ENCODE peak calls at places on chromosomes 11 and 22, in eight cellular contexts. One of them, this sample, is unnamed.

GRCh38 chr11:28833169-28833568 is 725.0 kb downstream of the METTL15 start:
- DNase-seq in BJ: no peak
- DNase-seq in CD4-positive, alpha-beta T cell: no peak
- DNase-seq in NB4: no peak
- DNase-seq in GM12865: no peak
- DNase-seq in psoas muscle: no peak
- DNase-seq in GM12878: no peak
- DNase-seq in dorsolateral prefrontal cortex: no peak
- DNase-seq in this sample: no peak

GRCh38 chr11:68692115-68692514 is 7.8 kb downstream of the GAL start:
- DNase-seq in BJ: no peak
- DNase-seq in NB4: no peak
- DNase-seq in CD4-positive, alpha-beta T cell: no peak
- DNase-seq in GM12865: no peak
- DNase-seq in GM12878: no peak
- DNase-seq in psoas muscle: no peak
- DNase-seq in dorsolateral prefrontal cortex: no peak
- DNase-seq in this sample: no peak

GRCh38 chr11:2379471-2380174 is 2.5 kb downstream of the CD81 start:
- DNase-seq in dorsolateral prefrontal cortex: no peak
- DNase-seq in BJ: no peak
- DNase-seq in CD4-positive, alpha-beta T cell: no peak
- DNase-seq in NB4: no peak
- DNase-seq in psoas muscle: peak; percentile 55
- DNase-seq in GM12865: no peak
- DNase-seq in GM12878: no peak
- DNase-seq in this sample: no peak

GRCh38 chr22:47782461-47783075 is 1020.1 kb downstream of the TBC1D22A start:
- DNase-seq in NB4: no peak
- DNase-seq in BJ: no peak
- DNase-seq in CD4-positive, alpha-beta T cell: no peak
- DNase-seq in GM12865: no peak
- DNase-seq in dorsolateral prefrontal cortex: no peak
- DNase-seq in psoas muscle: no peak
- DNase-seq in GM12878: no peak
- DNase-seq in this sample: no peak

GRCh38 chr11:12842933-12843636 is 166.0 kb upstream of the RASSF10 start:
- DNase-seq in NB4: no peak
- DNase-seq in GM12878: no peak
- DNase-seq in CD4-positive, alpha-beta T cell: no peak
- DNase-seq in psoas muscle: no peak
- DNase-seq in dorsolateral prefrontal cortex: no peak
- DNase-seq in BJ: no peak
- DNase-seq in GM12865: peak; percentile 48
- DNase-seq in this sample: no peak

GRCh38 chr11:69320756-69321741 is 27.1 kb downstream of the MYEOV start:
- DNase-seq in CD4-positive, alpha-beta T cell: no peak
- DNase-seq in dorsolateral prefrontal cortex: no peak
- DNase-seq in GM12865: no peak
- DNase-seq in BJ: no peak
- DNase-seq in NB4: no peak
- DNase-seq in psoas muscle: no peak
- DNase-seq in GM12878: no peak
- DNase-seq in this sample: no peak

GRCh38 chr11:30422389-30422788 is 99.5 kb downstream of the ARL14EP start:
- DNase-seq in dorsolateral prefrontal cortex: no peak
- DNase-seq in GM12865: no peak
- DNase-seq in CD4-positive, alpha-beta T cell: no peak
- DNase-seq in BJ: no peak
- DNase-seq in psoas muscle: no peak
- DNase-seq in GM12878: no peak
- DNase-seq in NB4: no peak
- DNase-seq in this sample: no peak

GRCh38 chr11:69891421-69892236 is 72.4 kb upstream of the FGF3 start:
- DNase-seq in GM12865: no peak
- DNase-seq in dorsolateral prefrontal cortex: no peak
- DNase-seq in BJ: no peak
- DNase-seq in CD4-positive, alpha-beta T cell: no peak
- DNase-seq in NB4: no peak
- DNase-seq in GM12878: no peak
- DNase-seq in psoas muscle: peak; percentile 48
- DNase-seq in this sample: no peak

GRCh38 chr11:102046841-102047240 is 396 bp upstream of the CFAP300 start:
- DNase-seq in CD4-positive, alpha-beta T cell: no peak
- DNase-seq in NB4: no peak
- DNase-seq in GM12865: no peak
- DNase-seq in dorsolateral prefrontal cortex: no peak
- DNase-seq in GM12878: no peak
- DNase-seq in psoas muscle: no peak
- DNase-seq in BJ: peak; percentile 31
- DNase-seq in this sample: no peak

GRCh38 chr11:48538991-48539390 is 50.4 kb downstream of the OR4A47 start:
- DNase-seq in GM12865: no peak
- DNase-seq in BJ: no peak
- DNase-seq in psoas muscle: no peak
- DNase-seq in CD4-positive, alpha-beta T cell: no peak
- DNase-seq in GM12878: no peak
- DNase-seq in NB4: no peak
- DNase-seq in dorsolateral prefrontal cortex: no peak
- DNase-seq in this sample: no peak

GRCh38 chr11:41799747-41800146 is 340.3 kb upstream of the LRRC4C start:
- DNase-seq in GM12878: no peak
- DNase-seq in CD4-positive, alpha-beta T cell: no peak
- DNase-seq in BJ: no peak
- DNase-seq in psoas muscle: no peak
- DNase-seq in dorsolateral prefrontal cortex: no peak
- DNase-seq in NB4: no peak
- DNase-seq in GM12865: no peak
- DNase-seq in this sample: no peak

GRCh38 chr11:108592591-108593213 is 866 bp downstream of the EXPH5 start:
- DNase-seq in psoas muscle: no peak
- DNase-seq in dorsolateral prefrontal cortex: no peak
- DNase-seq in GM12865: peak; percentile 34
- DNase-seq in CD4-positive, alpha-beta T cell: no peak
- DNase-seq in GM12878: no peak
- DNase-seq in BJ: no peak
- DNase-seq in NB4: peak; percentile 15
- DNase-seq in this sample: no peak

GRCh38 chr11:44914105-44914504 is 36.6 kb downstream of the TP53I11 start:
- DNase-seq in psoas muscle: no peak
- DNase-seq in BJ: no peak
- DNase-seq in CD4-positive, alpha-beta T cell: no peak
- DNase-seq in GM12878: no peak
- DNase-seq in NB4: no peak
- DNase-seq in GM12865: no peak
- DNase-seq in dorsolateral prefrontal cortex: no peak
- DNase-seq in this sample: no peak

GRCh38 chr22:36327922-36328551 is 59.7 kb downstream of the MYH9 start:
- DNase-seq in psoas muscle: no peak
- DNase-seq in NB4: no peak
- DNase-seq in GM12878: no peak
- DNase-seq in CD4-positive, alpha-beta T cell: no peak
- DNase-seq in GM12865: no peak
- DNase-seq in dorsolateral prefrontal cortex: peak; percentile 53
- DNase-seq in BJ: no peak
- DNase-seq in this sample: no peak

GRCh38 chr11:121444508-121444907 is 7.6 kb upstream of the SORL1 start:
- DNase-seq in CD4-positive, alpha-beta T cell: no peak
- DNase-seq in BJ: no peak
- DNase-seq in NB4: no peak
- DNase-seq in psoas muscle: no peak
- DNase-seq in GM12878: no peak
- DNase-seq in dorsolateral prefrontal cortex: no peak
- DNase-seq in GM12865: no peak
- DNase-seq in this sample: no peak

GRCh38 chr11:121445071-121445768 is 6.9 kb upstream of the SORL1 start:
- DNase-seq in BJ: no peak
- DNase-seq in GM12878: no peak
- DNase-seq in GM12865: no peak
- DNase-seq in psoas muscle: no peak
- DNase-seq in CD4-positive, alpha-beta T cell: no peak
- DNase-seq in NB4: no peak
- DNase-seq in dorsolateral prefrontal cortex: no peak
- DNase-seq in this sample: no peak

GRCh38 chr11:121449123-121449522 is 3.0 kb upstream of the SORL1 start:
- DNase-seq in NB4: peak; percentile 34
- DNase-seq in CD4-positive, alpha-beta T cell: no peak
- DNase-seq in dorsolateral prefrontal cortex: no peak
- DNase-seq in BJ: no peak
- DNase-seq in psoas muscle: no peak
- DNase-seq in GM12865: peak; percentile 44
- DNase-seq in GM12878: no peak
- DNase-seq in this sample: no peak

GRCh38 chr11:121448431-121448941 is 3.6 kb upstream of the SORL1 start:
- DNase-seq in NB4: peak; percentile 67
- DNase-seq in GM12865: peak; percentile 75
- DNase-seq in dorsolateral prefrontal cortex: no peak
- DNase-seq in BJ: no peak
- DNase-seq in psoas muscle: no peak
- DNase-seq in GM12878: no peak
- DNase-seq in CD4-positive, alpha-beta T cell: no peak
- DNase-seq in this sample: no peak

DNA sequence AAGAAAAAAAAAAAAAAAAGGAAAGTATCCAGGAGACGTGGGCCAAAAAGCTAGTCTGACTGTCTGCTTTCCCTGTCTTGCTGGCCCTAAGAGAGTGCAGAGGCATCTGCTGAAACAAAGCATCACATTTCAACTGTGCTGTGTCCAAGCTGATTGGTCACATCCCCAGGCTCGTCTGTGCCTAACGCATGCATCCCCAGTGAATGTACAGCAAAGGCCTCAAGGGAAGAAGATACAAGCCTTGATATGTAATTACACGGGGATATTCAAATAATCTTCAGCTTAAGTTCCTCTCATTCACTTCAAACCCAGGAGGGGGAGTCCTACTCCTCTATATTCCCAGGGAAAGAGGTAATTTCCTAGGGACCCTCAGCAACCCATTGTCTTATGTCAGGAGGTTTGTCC is 5.4 kb upstream of the SORL1 start:
- DNase-seq in NB4: peak; percentile 64
- DNase-seq in GM12878: no peak
- DNase-seq in dorsolateral prefrontal cortex: no peak
- DNase-seq in GM12865: peak; percentile 64
- DNase-seq in BJ: no peak
- DNase-seq in psoas muscle: no peak
- DNase-seq in CD4-positive, alpha-beta T cell: no peak
- DNase-seq in this sample: no peak
- TF ChIP-seq CTCF in NB4: no peak
- TF ChIP-seq CTCF in GM12878: no peak
- TF ChIP-seq CTCF in dorsolateral prefrontal cortex: peak; percentile 38
- TF ChIP-seq CTCF in GM12865: peak; percentile 3
- TF ChIP-seq CTCF in BJ: peak; percentile 30
- TF ChIP-seq CTCF in psoas muscle: no peak
- TF ChIP-seq CTCF in CD4-positive, alpha-beta T cell: no peak
- TF ChIP-seq CTCF in this sample: peak; percentile 28

GRCh38 chr11:117145393-117145761 is 1.3 kb downstream of the PAFAH1B2 start:
- DNase-seq in CD4-positive, alpha-beta T cell: no peak
- DNase-seq in GM12865: peak; percentile 31
- DNase-seq in BJ: no peak
- DNase-seq in dorsolateral prefrontal cortex: no peak
- DNase-seq in psoas muscle: no peak
- DNase-seq in GM12878: no peak
- DNase-seq in NB4: peak; percentile 69
- DNase-seq in this sample: no peak
- TF ChIP-seq CTCF in CD4-positive, alpha-beta T cell: no peak
- TF ChIP-seq CTCF in GM12865: peak; percentile 7
- TF ChIP-seq CTCF in BJ: peak; percentile 20
- TF ChIP-seq CTCF in dorsolateral prefrontal cortex: no peak
- TF ChIP-seq CTCF in psoas muscle: no peak
- TF ChIP-seq CTCF in GM12878: no peak
- TF ChIP-seq CTCF in NB4: no peak
- TF ChIP-seq CTCF in this sample: peak; percentile 9

GRCh38 chr11:122628691-122629555 is 26.6 kb upstream of the UBASH3B start:
- DNase-seq in BJ: no peak
- DNase-seq in dorsolateral prefrontal cortex: peak; percentile 76
- DNase-seq in GM12865: peak; percentile 58
- DNase-seq in CD4-positive, alpha-beta T cell: peak; percentile 63
- DNase-seq in NB4: peak; percentile 86
- DNase-seq in GM12878: no peak
- DNase-seq in psoas muscle: peak; percentile 64
- DNase-seq in this sample: no peak
- TF ChIP-seq CTCF in BJ: peak; percentile 93
- TF ChIP-seq CTCF in dorsolateral prefrontal cortex: peak; percentile 85
- TF ChIP-seq CTCF in GM12865: peak; percentile 75
- TF ChIP-seq CTCF in CD4-positive, alpha-beta T cell: peak; percentile 65
- TF ChIP-seq CTCF in NB4: peak; percentile 98
- TF ChIP-seq CTCF in GM12878: peak; percentile 81
- TF ChIP-seq CTCF in psoas muscle: peak; percentile 63
- TF ChIP-seq CTCF in this sample: peak; percentile 57

DNA sequence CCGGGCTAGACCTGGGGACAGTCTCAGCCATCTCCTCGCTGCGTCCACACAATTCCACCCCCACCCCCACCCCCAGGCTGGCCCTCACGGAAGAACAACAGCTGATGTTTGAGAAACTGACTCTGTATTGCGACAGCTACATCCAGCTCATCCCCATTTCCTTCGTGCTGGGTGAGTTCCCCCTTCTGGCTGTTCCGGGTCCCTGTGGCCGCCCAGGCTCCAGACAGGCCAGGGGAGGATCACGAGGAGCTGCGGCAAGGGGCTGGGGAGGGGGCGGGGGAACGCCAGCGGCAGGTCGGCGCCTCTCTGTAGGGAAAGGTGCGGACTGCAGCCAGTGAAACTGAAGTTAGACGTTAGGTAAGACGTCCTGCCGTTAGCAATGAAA is 4.9 kb downstream of the BEST1 start:
- DNase-seq in BJ: peak; percentile 48
- DNase-seq in psoas muscle: peak; percentile 80
- DNase-seq in dorsolateral prefrontal cortex: peak; percentile 39
- DNase-seq in GM12865: no peak
- DNase-seq in GM12878: no peak
- DNase-seq in NB4: peak; percentile 93
- DNase-seq in CD4-positive, alpha-beta T cell: no peak
- DNase-seq in this sample: no peak
- TF ChIP-seq CTCF in BJ: peak; percentile 51
- TF ChIP-seq CTCF in psoas muscle: no peak
- TF ChIP-seq CTCF in dorsolateral prefrontal cortex: no peak
- TF ChIP-seq CTCF in GM12865: no peak
- TF ChIP-seq CTCF in GM12878: no peak
- TF ChIP-seq CTCF in NB4: no peak
- TF ChIP-seq CTCF in CD4-positive, alpha-beta T cell: no peak
- TF ChIP-seq CTCF in this sample: no peak

DNA sequence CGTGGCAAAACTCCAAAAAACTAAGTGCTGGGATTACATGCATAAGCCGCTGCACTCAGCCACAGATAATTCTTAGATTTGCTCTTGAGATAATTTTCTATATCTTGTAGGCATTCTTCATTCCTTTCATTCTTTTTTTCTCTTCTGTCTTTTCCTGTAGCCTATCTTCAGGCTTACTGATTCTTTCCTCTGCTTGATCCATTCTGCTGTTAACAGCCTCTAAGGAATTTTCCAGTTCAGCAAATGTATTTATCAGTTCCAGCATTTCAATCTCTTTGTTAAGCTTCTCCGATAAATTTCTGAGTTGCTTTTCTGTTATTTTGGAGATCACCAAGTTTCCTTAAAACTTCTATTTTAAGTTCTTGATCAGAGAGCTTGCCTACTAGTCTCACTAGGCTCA is 46.7 kb downstream of the SMC1B start:
- DNase-seq in dorsolateral prefrontal cortex: no peak
- DNase-seq in BJ: no peak
- DNase-seq in GM12865: no peak
- DNase-seq in psoas muscle: no peak
- DNase-seq in GM12878: no peak
- DNase-seq in CD4-positive, alpha-beta T cell: no peak
- DNase-seq in NB4: no peak
- DNase-seq in this sample: no peak
- TF ChIP-seq CTCF in dorsolateral prefrontal cortex: no peak
- TF ChIP-seq CTCF in BJ: no peak
- TF ChIP-seq CTCF in GM12865: no peak
- TF ChIP-seq CTCF in psoas muscle: no peak
- TF ChIP-seq CTCF in GM12878: no peak
- TF ChIP-seq CTCF in CD4-positive, alpha-beta T cell: no peak
- TF ChIP-seq CTCF in NB4: no peak
- TF ChIP-seq CTCF in this sample: no peak

GRCh38 chr11:89205378-89205777 is 27.7 kb downstream of the TYR start:
- DNase-seq in psoas muscle: no peak
- DNase-seq in NB4: no peak
- DNase-seq in dorsolateral prefrontal cortex: no peak
- DNase-seq in BJ: no peak
- DNase-seq in CD4-positive, alpha-beta T cell: no peak
- DNase-seq in GM12865: no peak
- DNase-seq in GM12878: no peak
- DNase-seq in this sample: no peak
- TF ChIP-seq CTCF in psoas muscle: no peak
- TF ChIP-seq CTCF in NB4: no peak
- TF ChIP-seq CTCF in dorsolateral prefrontal cortex: peak; percentile 19
- TF ChIP-seq CTCF in BJ: peak; percentile 5
- TF ChIP-seq CTCF in CD4-positive, alpha-beta T cell: no peak
- TF ChIP-seq CTCF in GM12865: no peak
- TF ChIP-seq CTCF in GM12878: no peak
- TF ChIP-seq CTCF in this sample: peak; percentile 19

This sample was measured in D721Med.